ENCODE peak calls at places on chromosomes 6 and 20, in seven cellular contexts. One of them, this sample, is unnamed. For H3K9me3 and H3K36me3, the result is how much of the 10 kb centered on the place peaks cover.

GRCh38 chr20:39812116-39812515 is 850.0 kb downstream of the DHX35 start:
- DNase-seq in cardiac muscle cell: no peak
- DNase-seq in right atrium auricular region: no peak
- DNase-seq in ascending aorta: no peak
- DNase-seq in IMR-90: no peak
- DNase-seq in SJSA1: no peak
- DNase-seq in CD4-positive, alpha-beta memory T cell: no peak
- DNase-seq in this sample: no peak

GRCh38 chr6:145544031-145544430 is 191.3 kb downstream of the EPM2A start:
- DNase-seq in cardiac muscle cell: peak
- DNase-seq in right atrium auricular region: no peak
- DNase-seq in ascending aorta: no peak
- DNase-seq in IMR-90: peak
- DNase-seq in SJSA1: no peak
- DNase-seq in CD4-positive, alpha-beta memory T cell: no peak
- DNase-seq in this sample: no peak

GRCh38 chr6:108798672-108799355 is 49.4 kb upstream of the ARMC2 start:
- DNase-seq in cardiac muscle cell: peak
- DNase-seq in right atrium auricular region: no peak
- DNase-seq in ascending aorta: no peak
- DNase-seq in IMR-90: no peak
- DNase-seq in SJSA1: no peak
- DNase-seq in CD4-positive, alpha-beta memory T cell: peak
- DNase-seq in this sample: peak

GRCh38 chr20:63580796-63581461 is 6.9 kb upstream of the HELZ2 start:
- DNase-seq in cardiac muscle cell: peak
- DNase-seq in right atrium auricular region: no peak
- DNase-seq in ascending aorta: no peak
- DNase-seq in IMR-90: peak
- DNase-seq in SJSA1: no peak
- DNase-seq in CD4-positive, alpha-beta memory T cell: peak
- DNase-seq in this sample: no peak

GRCh38 chr6:28969129-28969528 is 36.0 kb downstream of the ZNF311 start:
- DNase-seq in cardiac muscle cell: no peak
- DNase-seq in right atrium auricular region: no peak
- DNase-seq in ascending aorta: no peak
- DNase-seq in IMR-90: no peak
- DNase-seq in SJSA1: no peak
- DNase-seq in CD4-positive, alpha-beta memory T cell: no peak
- DNase-seq in this sample: no peak

GRCh38 chr6:152563182-152563581 is 74.0 kb downstream of the SYNE1 start:
- DNase-seq in cardiac muscle cell: no peak
- DNase-seq in right atrium auricular region: no peak
- DNase-seq in ascending aorta: no peak
- DNase-seq in IMR-90: no peak
- DNase-seq in SJSA1: no peak
- DNase-seq in CD4-positive, alpha-beta memory T cell: no peak
- DNase-seq in this sample: no peak

GRCh38 chr6:140669321-140669720 is 1294.9 kb upstream of the CITED2 start:
- DNase-seq in cardiac muscle cell: peak
- DNase-seq in right atrium auricular region: no peak
- DNase-seq in ascending aorta: no peak
- DNase-seq in IMR-90: peak
- DNase-seq in SJSA1: no peak
- DNase-seq in CD4-positive, alpha-beta memory T cell: no peak
- DNase-seq in this sample: no peak

GRCh38 chr6:75282706-75283105 is 1.9 kb downstream of the TMEM30A start:
- DNase-seq in cardiac muscle cell: no peak
- DNase-seq in right atrium auricular region: no peak
- DNase-seq in ascending aorta: no peak
- DNase-seq in IMR-90: no peak
- DNase-seq in SJSA1: no peak
- DNase-seq in CD4-positive, alpha-beta memory T cell: no peak
- DNase-seq in this sample: no peak

GRCh38 chr6:138957903-138958302 is 30.1 kb downstream of the REPS1 start:
- DNase-seq in cardiac muscle cell: no peak
- DNase-seq in right atrium auricular region: no peak
- DNase-seq in ascending aorta: no peak
- DNase-seq in IMR-90: no peak
- DNase-seq in SJSA1: no peak
- DNase-seq in CD4-positive, alpha-beta memory T cell: no peak
- DNase-seq in this sample: no peak

GRCh38 chr6:102832021-102832420 is 1438.5 kb downstream of the GRIK2 start:
- DNase-seq in cardiac muscle cell: no peak
- DNase-seq in right atrium auricular region: no peak
- DNase-seq in ascending aorta: no peak
- DNase-seq in IMR-90: no peak
- DNase-seq in SJSA1: no peak
- DNase-seq in CD4-positive, alpha-beta memory T cell: no peak
- DNase-seq in this sample: no peak

GRCh38 chr6:109893606-109894005 is 84.5 kb upstream of the GPR6 start:
- DNase-seq in cardiac muscle cell: no peak
- DNase-seq in right atrium auricular region: no peak
- DNase-seq in ascending aorta: no peak
- DNase-seq in IMR-90: no peak
- DNase-seq in SJSA1: no peak
- DNase-seq in CD4-positive, alpha-beta memory T cell: no peak
- DNase-seq in this sample: no peak

GRCh38 chr20:32777177-32777956 is 15.2 kb downstream of the DNMT3B start:
- DNase-seq in cardiac muscle cell: no peak
- DNase-seq in right atrium auricular region: no peak
- DNase-seq in ascending aorta: no peak
- DNase-seq in IMR-90: no peak
- DNase-seq in SJSA1: no peak
- DNase-seq in CD4-positive, alpha-beta memory T cell: no peak
- DNase-seq in this sample: no peak

GRCh38 chr20:32779500-32780215 is 17.5 kb downstream of the DNMT3B start:
- DNase-seq in cardiac muscle cell: no peak
- DNase-seq in right atrium auricular region: no peak
- DNase-seq in ascending aorta: no peak
- DNase-seq in IMR-90: no peak
- DNase-seq in SJSA1: no peak
- DNase-seq in CD4-positive, alpha-beta memory T cell: no peak
- DNase-seq in this sample: no peak

GRCh38 chr20:32775240-32775991 is 13.2 kb downstream of the DNMT3B start:
- DNase-seq in cardiac muscle cell: no peak
- DNase-seq in right atrium auricular region: no peak
- DNase-seq in ascending aorta: no peak
- DNase-seq in IMR-90: no peak
- DNase-seq in SJSA1: no peak
- DNase-seq in CD4-positive, alpha-beta memory T cell: no peak
- DNase-seq in this sample: no peak

GRCh38 chr20:32780749-32781402 is 18.7 kb downstream of the DNMT3B start:
- DNase-seq in cardiac muscle cell: no peak
- DNase-seq in right atrium auricular region: no peak
- DNase-seq in ascending aorta: no peak
- DNase-seq in IMR-90: no peak
- DNase-seq in SJSA1: no peak
- DNase-seq in CD4-positive, alpha-beta memory T cell: no peak
- DNase-seq in this sample: no peak

DNA sequence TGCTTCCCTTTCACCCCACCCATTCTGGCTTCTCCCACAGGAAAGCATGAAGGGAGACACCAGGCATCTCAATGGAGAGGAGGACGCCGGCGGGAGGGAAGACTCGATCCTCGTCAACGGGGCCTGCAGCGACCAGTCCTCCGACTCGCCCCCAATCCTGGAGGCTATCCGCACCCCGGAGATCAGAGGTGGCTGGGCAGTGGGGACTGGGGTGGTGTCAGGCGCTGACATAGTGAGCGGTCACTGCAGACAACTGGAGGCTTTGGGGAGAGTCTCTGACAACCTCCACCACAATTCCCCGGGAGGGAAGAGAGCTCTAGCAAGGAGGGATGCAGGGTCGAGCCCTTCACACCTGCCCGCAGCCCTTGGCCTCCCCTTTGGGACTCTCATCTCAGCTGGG is 18.1 kb downstream of the DNMT3B start:
- DNase-seq in cardiac muscle cell: no peak
- DNase-seq in right atrium auricular region: no peak
- DNase-seq in ascending aorta: no peak
- DNase-seq in IMR-90: no peak
- DNase-seq in SJSA1: no peak
- DNase-seq in CD4-positive, alpha-beta memory T cell: no peak
- DNase-seq in this sample: no peak
- H3K4me3 ChIP-seq in cardiac muscle cell: no peak
- H3K4me3 ChIP-seq in right atrium auricular region: no peak
- H3K4me3 ChIP-seq in ascending aorta: no peak
- H3K4me3 ChIP-seq in IMR-90: no peak
- H3K4me3 ChIP-seq in SJSA1: no peak
- H3K4me3 ChIP-seq in CD4-positive, alpha-beta memory T cell: no peak
- H3K4me3 ChIP-seq in this sample: no peak

GRCh38 chr20:32784369-32785080 is 22.3 kb downstream of the DNMT3B start:
- DNase-seq in cardiac muscle cell: no peak
- DNase-seq in right atrium auricular region: no peak
- DNase-seq in ascending aorta: no peak
- DNase-seq in IMR-90: no peak
- DNase-seq in SJSA1: no peak
- DNase-seq in CD4-positive, alpha-beta memory T cell: no peak
- DNase-seq in this sample: no peak
- H3K9me3 ChIP-seq in cardiac muscle cell: under half
- H3K9me3 ChIP-seq in right atrium auricular region: under half
- H3K9me3 ChIP-seq in ascending aorta: under half
- H3K9me3 ChIP-seq in IMR-90: under half
- H3K9me3 ChIP-seq in SJSA1: under half
- H3K9me3 ChIP-seq in CD4-positive, alpha-beta memory T cell: under half
- H3K9me3 ChIP-seq in this sample: under half

DNA sequence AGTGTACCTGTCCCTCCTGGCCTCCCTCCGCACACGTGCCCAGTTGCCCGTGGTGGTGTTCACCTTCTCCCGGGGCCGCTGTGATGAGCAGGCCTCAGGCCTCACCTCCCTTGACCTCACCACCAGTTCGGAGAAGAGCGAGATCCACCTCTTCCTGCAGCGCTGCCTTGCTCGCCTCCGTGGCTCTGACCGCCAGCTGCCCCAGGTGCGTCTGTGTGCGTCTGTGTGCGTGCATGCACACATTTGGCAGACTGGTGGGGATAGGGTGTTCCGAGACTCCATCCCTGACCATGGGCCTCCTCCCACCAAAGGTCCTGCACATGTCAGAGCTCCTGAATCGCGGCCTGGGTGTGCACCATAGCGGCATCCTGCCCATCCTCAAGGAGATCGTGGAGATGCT is 4.9 kb downstream of the SKIC2 start:
- DNase-seq in cardiac muscle cell: no peak
- DNase-seq in right atrium auricular region: no peak
- DNase-seq in ascending aorta: no peak
- DNase-seq in IMR-90: no peak
- DNase-seq in SJSA1: no peak
- DNase-seq in CD4-positive, alpha-beta memory T cell: no peak
- DNase-seq in this sample: no peak
- H3K36me3 ChIP-seq in cardiac muscle cell: under half
- H3K36me3 ChIP-seq in right atrium auricular region: half or more
- H3K36me3 ChIP-seq in ascending aorta: half or more
- H3K36me3 ChIP-seq in IMR-90: half or more
- H3K36me3 ChIP-seq in SJSA1: half or more
- H3K36me3 ChIP-seq in CD4-positive, alpha-beta memory T cell: half or more
- H3K36me3 ChIP-seq in this sample: half or more

DNA sequence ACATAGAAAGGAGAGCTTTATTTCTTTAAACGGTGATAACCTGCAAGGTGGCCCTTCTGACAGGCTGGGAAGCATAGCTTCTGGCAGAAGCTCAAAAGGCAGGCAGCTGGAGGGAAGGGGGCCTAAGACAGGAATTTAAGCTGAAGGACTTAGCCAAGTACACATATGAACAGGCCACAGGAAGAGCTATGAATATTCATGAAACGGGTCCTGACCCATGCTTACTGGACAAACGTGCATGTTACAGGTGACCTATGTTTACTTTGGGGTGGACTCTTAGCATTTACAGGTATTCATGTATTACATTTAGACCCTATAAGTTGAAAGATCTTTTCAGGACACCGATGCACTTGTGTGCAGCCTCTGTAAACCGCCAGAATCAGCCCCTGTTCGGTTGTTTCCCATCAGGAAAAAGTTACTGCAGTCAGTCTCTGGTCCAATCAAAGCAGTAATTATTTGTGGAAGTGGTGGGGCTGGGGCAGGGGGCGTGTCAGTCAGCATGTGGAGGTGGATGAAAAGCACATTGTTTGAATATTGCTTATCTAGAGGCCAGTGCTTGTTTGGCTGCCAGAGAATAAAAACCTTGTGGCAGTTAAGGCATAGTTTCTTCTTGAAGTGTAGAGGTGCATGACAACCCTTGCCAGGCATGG is 2.9 kb upstream of the GZF1 start:
- DNase-seq in cardiac muscle cell: no peak
- DNase-seq in right atrium auricular region: no peak
- DNase-seq in ascending aorta: no peak
- DNase-seq in IMR-90: no peak
- DNase-seq in SJSA1: no peak
- DNase-seq in CD4-positive, alpha-beta memory T cell: no peak
- DNase-seq in this sample: no peak
- H3K4me3 ChIP-seq in cardiac muscle cell: no peak
- H3K4me3 ChIP-seq in right atrium auricular region: no peak
- H3K4me3 ChIP-seq in ascending aorta: no peak
- H3K4me3 ChIP-seq in IMR-90: no peak
- H3K4me3 ChIP-seq in SJSA1: no peak
- H3K4me3 ChIP-seq in CD4-positive, alpha-beta memory T cell: no peak
- H3K4me3 ChIP-seq in this sample: peak

DNA sequence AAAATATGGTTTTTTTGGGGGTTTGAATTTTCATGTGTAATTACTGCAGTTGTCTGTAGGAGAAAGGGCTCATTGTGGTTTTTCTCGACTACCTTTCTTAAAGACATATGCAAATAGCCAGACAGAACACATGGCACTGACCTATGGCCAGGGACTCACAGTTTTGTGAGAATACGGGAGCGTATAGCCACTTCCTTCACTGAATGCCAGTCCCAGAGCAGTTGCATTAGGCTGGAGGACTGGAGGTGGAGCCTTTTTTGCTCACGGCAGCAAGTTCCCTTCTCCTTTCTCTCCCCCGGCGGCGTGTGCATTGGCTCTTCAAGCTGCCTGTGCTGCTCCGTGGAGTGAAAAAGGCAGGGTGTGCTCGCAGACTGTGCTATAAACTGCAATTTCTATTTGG is 114.9 kb downstream of the AKAP7 start:
- DNase-seq in cardiac muscle cell: peak
- DNase-seq in right atrium auricular region: peak
- DNase-seq in ascending aorta: no peak
- DNase-seq in IMR-90: peak
- DNase-seq in SJSA1: no peak
- DNase-seq in CD4-positive, alpha-beta memory T cell: no peak
- DNase-seq in this sample: peak
- H3K9me3 ChIP-seq in cardiac muscle cell: under half
- H3K9me3 ChIP-seq in right atrium auricular region: under half
- H3K9me3 ChIP-seq in ascending aorta: under half
- H3K9me3 ChIP-seq in IMR-90: under half
- H3K9me3 ChIP-seq in SJSA1: under half
- H3K9me3 ChIP-seq in CD4-positive, alpha-beta memory T cell: under half
- H3K9me3 ChIP-seq in this sample: under half